ENCODE peak calls at places on chromosomes 2 and 18, in six cellular contexts. One of them, this sample, is unnamed.

GRCh38 chr2:72698300-72698699 is 127.5 kb downstream of the EXOC6B start:
- DNase-seq in GM12865: no peak
- DNase-seq in spleen: no peak
- DNase-seq in psoas muscle: no peak
- DNase-seq in breast epithelium: no peak
- DNase-seq in heart right ventricle: no peak
- DNase-seq in this sample: no peak

GRCh38 chr2:233033672-233034071 is 1.2 kb downstream of the NEU2 start:
- DNase-seq in psoas muscle: no peak
- DNase-seq in breast epithelium: no peak
- DNase-seq in GM12865: no peak
- DNase-seq in spleen: peak; percentile 36
- DNase-seq in heart right ventricle: no peak
- DNase-seq in this sample: peak; percentile 51

GRCh38 chr2:37641582-37642111 is 29.8 kb downstream of the CDC42EP3 start:
- DNase-seq in breast epithelium: no peak
- DNase-seq in GM12865: no peak
- DNase-seq in heart right ventricle: no peak
- DNase-seq in psoas muscle: no peak
- DNase-seq in spleen: no peak
- DNase-seq in this sample: no peak

GRCh38 chr2:219026946-219027345 is 14.4 kb downstream of the CFAP65 start:
- DNase-seq in breast epithelium: no peak
- DNase-seq in GM12865: no peak
- DNase-seq in heart right ventricle: no peak
- DNase-seq in psoas muscle: peak; percentile 10
- DNase-seq in spleen: peak; percentile 61
- DNase-seq in this sample: no peak

GRCh38 chr2:61421611-61422010 is 49.3 kb downstream of the USP34 start:
- DNase-seq in GM12865: no peak
- DNase-seq in breast epithelium: no peak
- DNase-seq in spleen: no peak
- DNase-seq in heart right ventricle: no peak
- DNase-seq in psoas muscle: no peak
- DNase-seq in this sample: no peak

GRCh38 chr18:10291568-10291981 is 162.9 kb upstream of the APCDD1 start:
- DNase-seq in spleen: no peak
- DNase-seq in psoas muscle: no peak
- DNase-seq in breast epithelium: no peak
- DNase-seq in GM12865: no peak
- DNase-seq in heart right ventricle: no peak
- DNase-seq in this sample: no peak

GRCh38 chr18:70374154-70374553 is 85.3 kb downstream of the SOCS6 start:
- DNase-seq in breast epithelium: no peak
- DNase-seq in heart right ventricle: no peak
- DNase-seq in GM12865: no peak
- DNase-seq in psoas muscle: no peak
- DNase-seq in spleen: no peak
- DNase-seq in this sample: no peak

GRCh38 chr2:38683766-38684165 is 17.9 kb downstream of the GALM start:
- DNase-seq in breast epithelium: no peak
- DNase-seq in spleen: no peak
- DNase-seq in GM12865: no peak
- DNase-seq in psoas muscle: no peak
- DNase-seq in heart right ventricle: no peak
- DNase-seq in this sample: no peak

GRCh38 chr18:500556-501405 is at the start of gene COLEC12:
- DNase-seq in heart right ventricle: peak; percentile 33
- DNase-seq in breast epithelium: no peak
- DNase-seq in psoas muscle: peak; percentile 60
- DNase-seq in GM12865: no peak
- DNase-seq in spleen: no peak
- DNase-seq in this sample: no peak

GRCh38 chr2:10377052-10377746 is 70.9 kb downstream of the ODC1 start:
- DNase-seq in breast epithelium: no peak
- DNase-seq in GM12865: no peak
- DNase-seq in psoas muscle: no peak
- DNase-seq in spleen: peak; percentile 79
- DNase-seq in heart right ventricle: no peak
- DNase-seq in this sample: no peak

GRCh38 chr2:71631411-71631931 is 178.1 kb downstream of the DYSF start:
- DNase-seq in psoas muscle: no peak
- DNase-seq in heart right ventricle: no peak
- DNase-seq in GM12865: no peak
- DNase-seq in breast epithelium: no peak
- DNase-seq in spleen: no peak
- DNase-seq in this sample: no peak

GRCh38 chr2:23698733-23699391 is 228.1 kb downstream of the ATAD2B start:
- DNase-seq in spleen: no peak
- DNase-seq in breast epithelium: peak; percentile 33
- DNase-seq in heart right ventricle: no peak
- DNase-seq in psoas muscle: peak; percentile 45
- DNase-seq in GM12865: no peak
- DNase-seq in this sample: no peak

GRCh38 chr2:108148555-108148954 is 91.2 kb upstream of the SULT1C3 start:
- DNase-seq in heart right ventricle: no peak
- DNase-seq in GM12865: no peak
- DNase-seq in breast epithelium: no peak
- DNase-seq in spleen: no peak
- DNase-seq in psoas muscle: no peak
- DNase-seq in this sample: no peak

GRCh38 chr2:204108301-204108700 is 171.7 kb downstream of the ICOS start:
- DNase-seq in spleen: no peak
- DNase-seq in psoas muscle: no peak
- DNase-seq in GM12865: peak; percentile 43
- DNase-seq in breast epithelium: no peak
- DNase-seq in heart right ventricle: peak; percentile 16
- DNase-seq in this sample: peak; percentile 1

GRCh38 chr2:190043441-190043840 is 19.1 kb downstream of the MSTN start:
- DNase-seq in psoas muscle: no peak
- DNase-seq in spleen: no peak
- DNase-seq in breast epithelium: no peak
- DNase-seq in GM12865: no peak
- DNase-seq in heart right ventricle: no peak
- DNase-seq in this sample: peak; percentile 4

GRCh38 chr2:97870396-97870843 is 125.3 kb downstream of the TMEM131 start:
- DNase-seq in breast epithelium: no peak
- DNase-seq in heart right ventricle: peak; percentile 26
- DNase-seq in psoas muscle: no peak
- DNase-seq in GM12865: peak; percentile 91
- DNase-seq in spleen: no peak
- DNase-seq in this sample: peak; percentile 72

GRCh38 chr2:19818543-19818942 is 83.2 kb downstream of the TTC32 start:
- DNase-seq in psoas muscle: no peak
- DNase-seq in GM12865: no peak
- DNase-seq in breast epithelium: no peak
- DNase-seq in spleen: no peak
- DNase-seq in heart right ventricle: no peak
- DNase-seq in this sample: no peak

GRCh38 chr2:179264238-179265081 is at the start of gene SESTD1:
- DNase-seq in spleen: peak; percentile 94
- DNase-seq in GM12865: peak; percentile 60
- DNase-seq in breast epithelium: peak; percentile 73
- DNase-seq in heart right ventricle: peak; percentile 71
- DNase-seq in psoas muscle: peak; percentile 84
- DNase-seq in this sample: peak; percentile 67

GRCh38 chr18:59189746-59190145 is 30.2 kb upstream of the GRP start:
- DNase-seq in spleen: no peak
- DNase-seq in breast epithelium: no peak
- DNase-seq in GM12865: no peak
- DNase-seq in heart right ventricle: no peak
- DNase-seq in psoas muscle: no peak
- DNase-seq in this sample: peak; percentile 54
- H3K4me3 ChIP-seq in spleen: no peak overlapping the region
- H3K4me3 ChIP-seq in breast epithelium: no peak overlapping the region
- H3K4me3 ChIP-seq in GM12865: no peak overlapping the region
- H3K4me3 ChIP-seq in heart right ventricle: no peak overlapping the region
- H3K4me3 ChIP-seq in psoas muscle: no peak overlapping the region
- H3K4me3 ChIP-seq in this sample: no peak overlapping the region

GRCh38 chr18:74897971-74898657 is 300.4 kb downstream of the ZNF407 start:
- DNase-seq in spleen: no peak
- DNase-seq in psoas muscle: no peak
- DNase-seq in heart right ventricle: no peak
- DNase-seq in breast epithelium: no peak
- DNase-seq in GM12865: no peak
- DNase-seq in this sample: peak; percentile 76

GRCh38 chr18:74899554-74899953 is 301.9 kb downstream of the ZNF407 start:
- DNase-seq in breast epithelium: no peak
- DNase-seq in psoas muscle: peak; percentile 69
- DNase-seq in GM12865: no peak
- DNase-seq in spleen: no peak
- DNase-seq in heart right ventricle: no peak
- DNase-seq in this sample: peak; percentile 35

GRCh38 chr18:74898965-74899364 is 301.3 kb downstream of the ZNF407 start:
- DNase-seq in heart right ventricle: no peak
- DNase-seq in spleen: no peak
- DNase-seq in breast epithelium: no peak
- DNase-seq in psoas muscle: no peak
- DNase-seq in GM12865: no peak
- DNase-seq in this sample: peak; percentile 70

GRCh38 chr18:74895686-74896085 is 298.0 kb downstream of the ZNF407 start:
- DNase-seq in GM12865: no peak
- DNase-seq in breast epithelium: no peak
- DNase-seq in heart right ventricle: no peak
- DNase-seq in spleen: no peak
- DNase-seq in psoas muscle: no peak
- DNase-seq in this sample: no peak

DNA sequence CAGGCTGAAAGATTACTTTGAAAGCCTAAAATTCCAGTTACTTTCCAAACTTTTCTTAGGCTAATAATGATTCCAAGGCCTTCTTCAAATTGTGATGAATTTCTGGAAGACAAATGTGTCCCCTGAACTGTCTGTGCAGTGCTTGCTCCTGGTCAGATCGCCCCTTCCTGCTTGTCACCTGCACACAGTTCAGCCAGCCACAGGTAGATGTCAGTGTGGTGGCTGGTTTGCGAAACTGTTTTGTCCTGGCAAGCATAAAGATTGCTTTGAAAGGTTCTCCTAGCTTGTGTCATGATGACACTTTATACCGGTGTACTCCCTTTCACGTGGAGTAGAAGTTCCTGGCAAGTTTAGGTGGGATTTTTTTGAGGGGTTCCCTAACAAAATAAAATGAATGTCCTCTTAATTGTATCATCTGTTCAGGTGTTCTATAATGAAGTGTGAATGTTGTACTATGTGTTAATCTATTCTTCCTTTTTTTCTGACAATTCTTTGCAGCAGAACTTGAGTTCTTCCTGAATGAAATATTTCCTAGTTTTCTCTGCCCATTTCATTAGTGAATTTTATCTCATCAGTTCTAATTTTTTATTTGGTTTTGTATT is 298.8 kb downstream of the ZNF407 start:
- DNase-seq in GM12865: peak; percentile 64
- DNase-seq in psoas muscle: no peak
- DNase-seq in breast epithelium: no peak
- DNase-seq in heart right ventricle: peak; percentile 12
- DNase-seq in spleen: no peak
- DNase-seq in this sample: peak; percentile 74
- TF ChIP-seq CTCF in GM12865: peak; percentile 60
- TF ChIP-seq CTCF in psoas muscle: peak; percentile 70
- TF ChIP-seq CTCF in breast epithelium: peak; percentile 23
- TF ChIP-seq CTCF in heart right ventricle: peak; percentile 57
- TF ChIP-seq CTCF in spleen: no peak
- TF ChIP-seq CTCF in this sample: peak; percentile 97

DNA sequence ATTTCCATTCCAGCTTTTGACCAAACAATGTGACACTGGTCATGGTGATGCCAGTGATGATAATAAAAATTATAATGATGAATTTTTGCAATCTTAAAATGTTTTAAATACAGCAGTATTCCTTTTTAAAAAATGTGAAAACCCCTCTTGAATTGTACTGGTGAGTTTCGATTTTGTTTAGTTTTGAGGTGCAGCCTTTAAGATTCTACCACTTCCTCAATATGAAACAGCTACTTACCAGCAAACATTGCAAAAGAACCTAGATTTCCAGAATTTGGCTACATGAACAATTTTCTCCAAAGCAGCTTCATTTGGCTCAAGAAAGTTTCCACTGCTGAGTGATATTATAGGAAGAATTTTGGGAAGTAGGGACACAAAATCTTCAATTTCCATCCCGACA is 12.0 kb downstream of the TCF4 start:
- DNase-seq in spleen: no peak
- DNase-seq in heart right ventricle: no peak
- DNase-seq in GM12865: peak; percentile 12
- DNase-seq in psoas muscle: no peak
- DNase-seq in breast epithelium: no peak
- DNase-seq in this sample: no peak
- H3K4me3 ChIP-seq in spleen: no peak overlapping the region
- H3K4me3 ChIP-seq in heart right ventricle: no peak overlapping the region
- H3K4me3 ChIP-seq in GM12865: no peak overlapping the region
- H3K4me3 ChIP-seq in psoas muscle: peak overlapping the region; percentile 12
- H3K4me3 ChIP-seq in breast epithelium: no peak overlapping the region
- H3K4me3 ChIP-seq in this sample: no peak overlapping the region

DNA sequence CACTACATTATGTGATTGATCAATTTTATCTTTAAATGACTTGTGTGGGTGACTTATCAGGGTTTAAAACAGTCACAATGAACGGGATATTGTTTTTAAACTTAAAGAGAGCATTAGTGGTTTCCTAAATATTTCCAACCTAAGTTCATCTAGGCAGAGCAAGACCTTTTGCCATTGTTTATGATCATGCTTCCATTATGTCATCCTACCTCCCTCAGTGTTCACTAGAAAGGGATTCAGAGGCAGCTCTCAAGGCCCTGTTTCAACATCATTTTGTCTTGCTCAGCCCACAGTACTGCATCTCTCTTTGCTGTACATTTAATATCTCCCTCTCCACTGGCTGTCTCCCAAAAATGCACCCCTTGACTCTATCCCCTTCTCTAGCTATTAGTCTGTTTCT is 21.5 kb upstream of the PELI1 start:
- DNase-seq in spleen: no peak
- DNase-seq in heart right ventricle: no peak
- DNase-seq in psoas muscle: no peak
- DNase-seq in GM12865: no peak
- DNase-seq in breast epithelium: no peak
- DNase-seq in this sample: peak; percentile 68
- TF ChIP-seq CTCF in spleen: no peak
- TF ChIP-seq CTCF in heart right ventricle: no peak
- TF ChIP-seq CTCF in psoas muscle: no peak
- TF ChIP-seq CTCF in GM12865: no peak
- TF ChIP-seq CTCF in breast epithelium: no peak
- TF ChIP-seq CTCF in this sample: no peak